ENCODE peak calls at places on chromosomes 6 and 20, in six cellular contexts. One of them, this sample, is unnamed.

GRCh38 chr6:98835149-98836024 is 1.0 kb downstream of the POU3F2 start:
- DNase-seq in colonic mucosa: no peak
- DNase-seq in AG09309: no peak
- DNase-seq in A549: peak
- DNase-seq in OCI-LY7: no peak
- DNase-seq in GM12865: no peak
- DNase-seq in this sample: no peak

GRCh38 chr6:142489722-142490610 is 188.2 kb downstream of the ADGRG6 start:
- DNase-seq in GM12865: no peak
- DNase-seq in A549: no peak
- DNase-seq in colonic mucosa: no peak
- DNase-seq in AG09309: no peak
- DNase-seq in OCI-LY7: no peak
- DNase-seq in this sample: no peak

GRCh38 chr20:56925696-56926101 is 296.6 kb downstream of the TFAP2C start:
- DNase-seq in AG09309: no peak
- DNase-seq in A549: no peak
- DNase-seq in OCI-LY7: no peak
- DNase-seq in colonic mucosa: no peak
- DNase-seq in GM12865: no peak
- DNase-seq in this sample: no peak

GRCh38 chr20:50491926-50492634 is 18.1 kb upstream of the PTPN1 start:
- DNase-seq in GM12865: no peak
- DNase-seq in colonic mucosa: peak
- DNase-seq in OCI-LY7: no peak
- DNase-seq in AG09309: no peak
- DNase-seq in A549: no peak
- DNase-seq in this sample: no peak

GRCh38 chr6:150033197-150033771 is 8.0 kb upstream of the RAET1L start:
- DNase-seq in colonic mucosa: no peak
- DNase-seq in GM12865: no peak
- DNase-seq in OCI-LY7: no peak
- DNase-seq in AG09309: no peak
- DNase-seq in A549: no peak
- DNase-seq in this sample: no peak

GRCh38 chr6:71404145-71404966 is 115.7 kb downstream of the OGFRL1 start:
- DNase-seq in A549: peak
- DNase-seq in OCI-LY7: no peak
- DNase-seq in GM12865: no peak
- DNase-seq in colonic mucosa: no peak
- DNase-seq in AG09309: no peak
- DNase-seq in this sample: no peak

GRCh38 chr20:12966468-12967085 is 42.2 kb upstream of the SPTLC3 start:
- DNase-seq in A549: peak
- DNase-seq in AG09309: peak
- DNase-seq in GM12865: no peak
- DNase-seq in OCI-LY7: no peak
- DNase-seq in colonic mucosa: no peak
- DNase-seq in this sample: peak

GRCh38 chr6:165804331-165805066 is 141.5 kb upstream of the PDE10A start:
- DNase-seq in GM12865: no peak
- DNase-seq in AG09309: no peak
- DNase-seq in A549: no peak
- DNase-seq in OCI-LY7: no peak
- DNase-seq in colonic mucosa: no peak
- DNase-seq in this sample: no peak

GRCh38 chr6:25601797-25602679 is 50.0 kb upstream of the SCGN start:
- DNase-seq in OCI-LY7: peak
- DNase-seq in colonic mucosa: no peak
- DNase-seq in GM12865: peak
- DNase-seq in A549: peak
- DNase-seq in AG09309: peak
- DNase-seq in this sample: peak

GRCh38 chr6:166514196-166514595 is 72.3 kb downstream of the RAMACL start:
- DNase-seq in GM12865: no peak
- DNase-seq in OCI-LY7: no peak
- DNase-seq in A549: no peak
- DNase-seq in AG09309: no peak
- DNase-seq in colonic mucosa: no peak
- DNase-seq in this sample: no peak

GRCh38 chr6:44704240-44705150 is 317.0 kb downstream of the CDC5L start:
- DNase-seq in AG09309: no peak
- DNase-seq in GM12865: peak
- DNase-seq in colonic mucosa: no peak
- DNase-seq in OCI-LY7: no peak
- DNase-seq in A549: no peak
- DNase-seq in this sample: no peak

GRCh38 chr6:139295906-139296305 is 4.1 kb upstream of the TXLNB start:
- DNase-seq in AG09309: no peak
- DNase-seq in colonic mucosa: no peak
- DNase-seq in GM12865: no peak
- DNase-seq in OCI-LY7: no peak
- DNase-seq in A549: no peak
- DNase-seq in this sample: no peak

GRCh38 chr20:9220874-9221547 is 152.1 kb downstream of the PLCB4 start:
- DNase-seq in OCI-LY7: no peak
- DNase-seq in GM12865: no peak
- DNase-seq in colonic mucosa: no peak
- DNase-seq in A549: no peak
- DNase-seq in AG09309: peak
- DNase-seq in this sample: no peak

DNA sequence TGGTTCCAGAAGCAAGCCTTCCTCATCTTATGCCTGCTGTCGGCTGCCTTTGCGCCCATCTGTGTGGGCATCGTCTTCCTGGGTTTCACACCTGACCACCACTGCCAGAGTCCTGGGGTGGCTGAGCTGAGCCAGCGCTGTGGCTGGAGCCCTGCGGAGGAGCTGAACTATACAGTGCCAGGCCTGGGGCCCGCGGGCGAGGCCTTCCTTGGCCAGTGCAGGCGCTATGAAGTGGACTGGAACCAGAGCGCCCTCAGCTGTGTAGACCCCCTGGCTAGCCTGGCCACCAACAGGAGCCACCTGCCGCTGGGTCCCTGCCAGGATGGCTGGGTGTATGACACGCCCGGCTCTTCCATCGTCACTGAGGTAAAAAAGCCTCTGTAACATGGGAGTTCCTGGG is 366 bp downstream of the SLC22A1 start:
- DNase-seq in colonic mucosa: no peak
- DNase-seq in AG09309: no peak
- DNase-seq in GM12865: no peak
- DNase-seq in A549: no peak
- DNase-seq in OCI-LY7: no peak
- DNase-seq in this sample: no peak
- TF ChIP-seq CTCF in colonic mucosa: no peak
- TF ChIP-seq CTCF in AG09309: no peak
- TF ChIP-seq CTCF in GM12865: no peak
- TF ChIP-seq CTCF in A549: no peak
- TF ChIP-seq CTCF in OCI-LY7: no peak
- TF ChIP-seq CTCF in this sample: no peak

GRCh38 chr6:33456156-33456555 is 1.8 kb downstream of the ZBTB9 start:
- DNase-seq in A549: no peak
- DNase-seq in colonic mucosa: no peak
- DNase-seq in AG09309: no peak
- DNase-seq in GM12865: no peak
- DNase-seq in OCI-LY7: no peak
- DNase-seq in this sample: no peak
- TF ChIP-seq CTCF in A549: no peak
- TF ChIP-seq CTCF in colonic mucosa: no peak
- TF ChIP-seq CTCF in AG09309: no peak
- TF ChIP-seq CTCF in GM12865: no peak
- TF ChIP-seq CTCF in OCI-LY7: no peak
- TF ChIP-seq CTCF in this sample: no peak

DNA sequence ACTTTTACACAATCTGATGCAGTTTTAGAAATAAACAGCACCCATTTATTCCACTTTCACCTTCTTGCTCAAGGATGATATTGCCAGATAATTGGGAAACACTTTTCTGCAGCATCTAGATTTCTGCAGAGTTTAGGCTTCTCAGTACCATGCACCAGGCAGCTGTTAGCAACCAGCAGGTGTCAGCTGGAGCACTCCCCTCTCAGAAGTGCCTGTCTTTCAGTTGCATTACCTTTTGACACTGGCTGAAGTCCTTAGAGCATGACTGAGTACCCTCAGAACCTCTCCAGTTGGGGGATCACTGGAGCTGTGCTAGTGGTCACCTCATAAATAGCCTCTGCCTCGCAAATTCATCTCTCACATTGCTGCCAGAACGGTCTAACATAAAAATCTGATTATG is 91.2 kb downstream of the DNAH8 start:
- DNase-seq in AG09309: no peak
- DNase-seq in GM12865: peak
- DNase-seq in OCI-LY7: no peak
- DNase-seq in A549: no peak
- DNase-seq in colonic mucosa: no peak
- DNase-seq in this sample: no peak
- TF ChIP-seq CTCF in AG09309: no peak
- TF ChIP-seq CTCF in GM12865: no peak
- TF ChIP-seq CTCF in OCI-LY7: no peak
- TF ChIP-seq CTCF in A549: no peak
- TF ChIP-seq CTCF in colonic mucosa: no peak
- TF ChIP-seq CTCF in this sample: no peak

DNA sequence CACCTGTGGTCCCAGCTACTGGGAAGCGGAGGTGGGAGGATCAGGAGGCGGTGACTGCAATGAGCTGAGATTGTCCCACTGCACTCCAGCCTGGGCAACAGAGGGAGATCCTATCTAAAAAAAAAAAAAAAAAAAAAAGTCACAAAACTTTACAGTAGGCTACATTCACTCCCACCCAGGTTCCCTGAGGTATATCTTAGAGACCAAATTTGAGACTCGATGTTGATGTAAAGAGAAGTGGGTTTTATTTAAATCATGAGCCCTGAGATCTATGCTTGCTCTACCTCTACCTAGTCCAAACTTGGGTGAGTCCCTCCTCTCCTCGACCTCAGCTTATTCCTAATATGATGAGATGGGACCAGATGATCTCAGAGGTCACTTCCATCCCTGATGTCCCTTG is 8.8 kb upstream of the DEF6 start:
- DNase-seq in colonic mucosa: no peak
- DNase-seq in A549: no peak
- DNase-seq in AG09309: no peak
- DNase-seq in GM12865: no peak
- DNase-seq in OCI-LY7: no peak
- DNase-seq in this sample: no peak
- TF ChIP-seq CTCF in colonic mucosa: no peak
- TF ChIP-seq CTCF in A549: no peak
- TF ChIP-seq CTCF in AG09309: no peak
- TF ChIP-seq CTCF in GM12865: no peak
- TF ChIP-seq CTCF in OCI-LY7: no peak
- TF ChIP-seq CTCF in this sample: no peak

GRCh38 chr6:75234126-75234865 is 9.3 kb downstream of the COX7A2 start:
- DNase-seq in AG09309: no peak
- DNase-seq in GM12865: no peak
- DNase-seq in A549: no peak
- DNase-seq in OCI-LY7: no peak
- DNase-seq in colonic mucosa: no peak
- DNase-seq in this sample: no peak

GRCh38 chr6:75235271-75235670 is 8.3 kb downstream of the COX7A2 start:
- DNase-seq in AG09309: no peak
- DNase-seq in colonic mucosa: no peak
- DNase-seq in OCI-LY7: no peak
- DNase-seq in GM12865: no peak
- DNase-seq in A549: no peak
- DNase-seq in this sample: no peak

GRCh38 chr6:75233097-75233615 is 10.4 kb downstream of the COX7A2 start:
- DNase-seq in OCI-LY7: no peak
- DNase-seq in GM12865: no peak
- DNase-seq in AG09309: no peak
- DNase-seq in A549: no peak
- DNase-seq in colonic mucosa: no peak
- DNase-seq in this sample: no peak

GRCh38 chr6:75236630-75237029 is 7.0 kb downstream of the COX7A2 start:
- DNase-seq in colonic mucosa: no peak
- DNase-seq in OCI-LY7: no peak
- DNase-seq in AG09309: no peak
- DNase-seq in A549: no peak
- DNase-seq in GM12865: no peak
- DNase-seq in this sample: no peak

DNA sequence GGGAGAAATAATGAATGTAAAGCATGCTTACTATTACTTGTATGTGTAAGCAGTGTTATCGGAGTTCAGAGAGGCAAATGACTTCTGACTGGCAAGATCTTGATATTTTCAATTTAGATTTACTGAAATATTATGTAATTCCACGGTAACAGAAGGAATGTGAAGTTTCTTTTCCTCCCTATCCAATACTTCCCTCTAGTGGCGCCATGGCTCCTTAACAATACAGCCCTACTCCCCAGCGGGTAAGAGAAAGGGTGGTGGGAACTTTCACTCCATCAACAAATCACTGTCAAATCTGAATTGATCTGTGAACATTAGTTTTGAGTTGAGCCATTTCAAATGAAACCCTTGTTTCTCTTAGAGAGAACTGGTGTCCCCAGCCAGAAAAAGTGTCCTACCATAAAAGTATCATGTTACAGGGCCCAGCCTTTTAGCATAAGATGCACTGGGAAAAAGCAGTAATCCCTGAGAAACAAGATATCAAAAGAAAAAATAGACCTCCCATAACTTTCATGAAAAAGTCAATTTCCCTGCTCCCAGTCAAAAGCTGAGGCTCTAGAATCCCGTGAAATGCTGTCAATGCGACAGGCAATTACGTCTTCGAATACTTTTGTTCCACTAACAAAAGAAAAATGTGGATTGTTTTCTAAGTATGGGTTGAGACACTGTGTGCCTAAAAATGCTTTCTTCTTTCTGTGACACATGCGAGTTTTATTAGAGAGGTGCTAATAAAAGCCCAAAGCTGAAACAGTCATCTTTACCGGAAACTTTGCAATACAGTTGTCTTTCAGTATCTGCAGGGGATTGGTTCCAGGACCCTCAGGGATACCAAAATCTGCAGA is 12.9 kb downstream of the COX7A2 start:
- DNase-seq in OCI-LY7: no peak
- DNase-seq in AG09309: peak
- DNase-seq in GM12865: no peak
- DNase-seq in colonic mucosa: peak
- DNase-seq in A549: peak
- DNase-seq in this sample: no peak
- TF ChIP-seq CTCF in OCI-LY7: peak
- TF ChIP-seq CTCF in AG09309: peak
- TF ChIP-seq CTCF in GM12865: no peak
- TF ChIP-seq CTCF in colonic mucosa: peak
- TF ChIP-seq CTCF in A549: peak
- TF ChIP-seq CTCF in this sample: peak

DNA sequence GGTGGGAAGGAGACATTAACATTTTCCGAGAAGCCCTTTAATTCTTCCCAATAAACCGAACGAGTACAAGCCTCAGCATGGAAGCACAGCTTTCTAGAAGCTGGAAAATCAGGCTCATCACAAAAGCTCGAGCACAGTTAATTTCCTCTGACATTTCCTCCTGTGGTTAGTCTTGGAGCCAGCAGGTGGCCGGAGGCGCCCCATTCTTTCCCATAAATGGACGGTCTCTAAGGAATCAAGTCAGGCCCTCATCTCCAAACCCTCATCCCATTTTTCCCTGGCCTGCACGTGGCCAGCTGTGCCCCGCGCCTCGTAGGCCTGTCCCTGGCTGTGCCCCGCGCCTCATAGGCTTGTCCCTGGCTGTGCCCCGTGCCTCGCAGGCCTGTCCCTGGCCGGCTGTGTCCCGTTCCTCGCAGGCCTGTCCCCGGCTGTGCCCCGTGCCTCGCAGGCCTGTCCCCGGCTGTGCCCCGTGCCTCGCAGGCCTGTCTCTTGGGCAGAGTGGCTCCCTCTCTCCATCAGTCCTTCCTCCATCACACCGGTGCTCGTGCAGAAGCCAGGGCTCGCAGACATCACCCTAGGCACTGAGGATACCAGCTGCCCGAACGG is 19.7 kb upstream of the NTSR1 start:
- DNase-seq in GM12865: no peak
- DNase-seq in A549: peak
- DNase-seq in AG09309: no peak
- DNase-seq in colonic mucosa: no peak
- DNase-seq in OCI-LY7: no peak
- DNase-seq in this sample: no peak
- TF ChIP-seq CTCF in GM12865: no peak
- TF ChIP-seq CTCF in A549: no peak
- TF ChIP-seq CTCF in AG09309: peak
- TF ChIP-seq CTCF in colonic mucosa: no peak
- TF ChIP-seq CTCF in OCI-LY7: no peak
- TF ChIP-seq CTCF in this sample: no peak

This sample was measured in AG09319.